ENCODE peak calls at places on chromosomes 11 and 22, in four cellular contexts. One of them, this sample, is unnamed.

GRCh38 chr11:127017482-127017881 is 16.9 kb upstream of the KIRREL3 start:
- DNase-seq in H9: peak
- DNase-seq in IMR-90: peak
- DNase-seq in mesendoderm: peak
- DNase-seq in this sample: no peak

GRCh38 chr22:48968201-48968959 is 859.3 kb downstream of the BRD1 start:
- DNase-seq in H9: peak
- DNase-seq in IMR-90: no peak
- DNase-seq in mesendoderm: peak
- DNase-seq in this sample: peak

GRCh38 chr22:20761536-20761935 is 12.4 kb upstream of the SERPIND1 start:
- DNase-seq in H9: no peak
- DNase-seq in IMR-90: peak
- DNase-seq in mesendoderm: no peak
- DNase-seq in this sample: no peak

GRCh38 chr11:2211113-2211971 is 39.7 kb upstream of the TH start:
- DNase-seq in H9: peak
- DNase-seq in IMR-90: no peak
- DNase-seq in mesendoderm: no peak
- DNase-seq in this sample: peak

GRCh38 chr22:41682033-41682807 is 6.4 kb downstream of the SNU13 start:
- DNase-seq in H9: peak
- DNase-seq in IMR-90: peak
- DNase-seq in mesendoderm: peak
- DNase-seq in this sample: peak

GRCh38 chr11:69213315-69213714 is 57.6 kb downstream of the SMIM38 start:
- DNase-seq in H9: peak
- DNase-seq in IMR-90: peak
- DNase-seq in mesendoderm: no peak
- DNase-seq in this sample: no peak

GRCh38 chr22:31544481-31545480 is 48.4 kb downstream of the SFI1 start:
- DNase-seq in H9: no peak
- DNase-seq in IMR-90: peak
- DNase-seq in mesendoderm: no peak
- DNase-seq in this sample: no peak

GRCh38 chr11:16171882-16172281 is 184.5 kb downstream of the SOX6 start:
- DNase-seq in H9: no peak
- DNase-seq in IMR-90: no peak
- DNase-seq in mesendoderm: no peak
- DNase-seq in this sample: no peak

GRCh38 chr11:88414981-88415391 is 77.5 kb upstream of the CTSC start:
- DNase-seq in H9: no peak
- DNase-seq in IMR-90: peak
- DNase-seq in mesendoderm: no peak
- DNase-seq in this sample: no peak

GRCh38 chr11:4064278-4064955 is 30.2 kb upstream of the RRM1 start:
- DNase-seq in H9: no peak
- DNase-seq in IMR-90: no peak
- DNase-seq in mesendoderm: no peak
- DNase-seq in this sample: no peak

GRCh38 chr11:43687120-43687791 is 6.7 kb downstream of the HSD17B12 start:
- DNase-seq in H9: no peak
- DNase-seq in IMR-90: peak
- DNase-seq in mesendoderm: peak
- DNase-seq in this sample: no peak

GRCh38 chr11:7485136-7485853 is at the start of gene OLFML1:
- DNase-seq in H9: no peak
- DNase-seq in IMR-90: no peak
- DNase-seq in mesendoderm: no peak
- DNase-seq in this sample: no peak

GRCh38 chr11:74018331-74019005 is 9.6 kb upstream of the UCP3 start:
- DNase-seq in H9: no peak
- DNase-seq in IMR-90: peak
- DNase-seq in mesendoderm: no peak
- DNase-seq in this sample: no peak

GRCh38 chr22:36350751-36351594 is 36.8 kb downstream of the MYH9 start:
- DNase-seq in H9: no peak
- DNase-seq in IMR-90: peak
- DNase-seq in mesendoderm: peak
- DNase-seq in this sample: no peak

GRCh38 chr22:26906464-26906863 is 249.1 kb downstream of the MIAT start:
- DNase-seq in H9: no peak
- DNase-seq in IMR-90: no peak
- DNase-seq in mesendoderm: no peak
- DNase-seq in this sample: no peak

GRCh38 chr11:68009391-68010000 is 631 bp upstream of the ALDH3B1 start:
- DNase-seq in H9: no peak
- DNase-seq in IMR-90: peak
- DNase-seq in mesendoderm: no peak
- DNase-seq in this sample: no peak

GRCh38 chr11:102139081-102139498 is 28.8 kb downstream of the YAP1 start:
- DNase-seq in H9: no peak
- DNase-seq in IMR-90: peak
- DNase-seq in mesendoderm: peak
- DNase-seq in this sample: no peak

GRCh38 chr22:20638143-20638870 is 130.9 kb downstream of the MED15 start:
- DNase-seq in H9: no peak
- DNase-seq in IMR-90: no peak
- DNase-seq in mesendoderm: no peak
- DNase-seq in this sample: no peak

GRCh38 chr11:2791521-2792375 is 92.0 kb upstream of the KCNQ1OT1 start:
- DNase-seq in H9: peak
- DNase-seq in IMR-90: no peak
- DNase-seq in mesendoderm: peak
- DNase-seq in this sample: peak

GRCh38 chr11:35121326-35121865 is 17.6 kb upstream of the CD44 start:
- DNase-seq in H9: no peak
- DNase-seq in IMR-90: no peak
- DNase-seq in mesendoderm: no peak
- DNase-seq in this sample: no peak

GRCh38 chr11:76310832-76311231 is 70.1 kb downstream of the THAP12 start:
- DNase-seq in H9: no peak
- DNase-seq in IMR-90: no peak
- DNase-seq in mesendoderm: no peak
- DNase-seq in this sample: no peak

GRCh38 chr11:76307978-76308747 is 72.8 kb downstream of the THAP12 start:
- DNase-seq in H9: no peak
- DNase-seq in IMR-90: no peak
- DNase-seq in mesendoderm: no peak
- DNase-seq in this sample: no peak

GRCh38 chr11:76302707-76303395 is 78.1 kb downstream of the THAP12 start:
- DNase-seq in H9: no peak
- DNase-seq in IMR-90: no peak
- DNase-seq in mesendoderm: no peak
- DNase-seq in this sample: no peak

GRCh38 chr11:76303399-76303798 is 77.5 kb downstream of the THAP12 start:
- DNase-seq in H9: no peak
- DNase-seq in IMR-90: no peak
- DNase-seq in mesendoderm: no peak
- DNase-seq in this sample: no peak

GRCh38 chr11:76307416-76307815 is 73.5 kb downstream of the THAP12 start:
- DNase-seq in H9: no peak
- DNase-seq in IMR-90: no peak
- DNase-seq in mesendoderm: no peak
- DNase-seq in this sample: no peak
- H3K56ac ChIP-seq in H9: no peak
- H3K56ac ChIP-seq in IMR-90: no peak
- H3K56ac ChIP-seq in mesendoderm: no peak
- H3K56ac ChIP-seq in this sample: no peak

GRCh38 chr11:104531075-104531474 is 367.1 kb upstream of the PDGFD start:
- DNase-seq in H9: peak
- DNase-seq in IMR-90: no peak
- DNase-seq in mesendoderm: peak
- DNase-seq in this sample: peak

GRCh38 chr11:104526006-104526405 is 362.1 kb upstream of the PDGFD start:
- DNase-seq in H9: no peak
- DNase-seq in IMR-90: no peak
- DNase-seq in mesendoderm: no peak
- DNase-seq in this sample: no peak

GRCh38 chr11:104531894-104532293 is 366.4 kb downstream of the CASP12 start:
- DNase-seq in H9: no peak
- DNase-seq in IMR-90: no peak
- DNase-seq in mesendoderm: no peak
- DNase-seq in this sample: no peak

GRCh38 chr11:104529213-104529612 is 365.3 kb upstream of the PDGFD start:
- DNase-seq in H9: no peak
- DNase-seq in IMR-90: no peak
- DNase-seq in mesendoderm: no peak
- DNase-seq in this sample: no peak

DNA sequence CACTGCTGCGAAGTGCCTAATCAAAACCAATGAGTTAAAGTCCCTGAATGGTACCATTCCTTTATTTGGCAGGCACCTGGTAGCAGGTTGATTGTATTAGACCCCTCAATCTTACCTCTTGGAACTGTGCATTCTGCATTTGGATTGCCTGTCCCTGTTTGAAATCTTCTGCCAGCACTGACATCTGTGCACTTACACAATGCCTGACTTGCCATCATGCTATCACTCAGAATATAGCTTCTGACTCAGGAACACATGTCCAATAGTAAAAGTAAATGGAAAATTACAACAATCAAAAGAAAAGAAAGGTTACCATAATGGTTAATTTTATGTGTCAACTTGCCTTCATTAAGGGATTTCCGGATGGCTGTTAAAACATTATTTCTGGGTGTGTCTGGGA is 366.0 kb upstream of the PDGFD start:
- DNase-seq in H9: no peak
- DNase-seq in IMR-90: no peak
- DNase-seq in mesendoderm: no peak
- DNase-seq in this sample: no peak
- H3K56ac ChIP-seq in H9: no peak
- H3K56ac ChIP-seq in IMR-90: no peak
- H3K56ac ChIP-seq in mesendoderm: no peak
- H3K56ac ChIP-seq in this sample: no peak

DNA sequence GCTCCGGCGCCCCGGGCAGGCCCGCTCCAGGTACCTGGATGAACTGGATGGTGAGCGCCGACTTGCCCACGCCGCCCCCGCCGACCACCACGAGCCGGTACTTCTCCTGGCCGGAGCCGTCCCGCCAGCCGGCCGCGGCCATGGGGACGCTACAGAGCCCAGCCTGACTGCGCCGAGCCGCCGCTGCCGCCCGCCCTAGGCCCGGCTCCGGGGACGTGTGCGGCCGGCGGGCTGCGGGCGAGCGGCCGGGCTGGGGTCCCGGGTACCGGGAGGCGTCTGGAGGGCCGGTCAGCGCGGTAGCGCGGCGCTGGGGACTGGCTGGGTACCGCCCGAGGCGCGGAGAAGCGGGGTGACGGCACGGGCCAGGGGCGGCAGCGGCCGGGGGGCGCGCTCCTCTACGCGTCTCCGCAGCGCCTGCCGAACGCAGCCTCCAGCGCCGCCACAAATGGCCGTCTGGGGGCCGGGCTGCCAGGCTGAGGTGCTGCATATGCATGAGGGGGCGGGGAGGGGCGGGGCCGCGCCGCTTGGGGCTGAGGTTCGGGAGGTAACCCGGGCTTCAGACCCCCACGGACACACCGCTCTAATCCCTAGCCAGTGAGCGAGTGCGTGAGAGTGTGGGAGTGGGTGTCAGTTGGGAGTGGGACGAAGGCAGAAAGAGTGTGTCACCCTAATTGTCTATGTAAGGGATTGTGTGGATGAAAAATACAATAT is at the start of gene RRAS2:
- DNase-seq in H9: peak
- DNase-seq in IMR-90: peak
- DNase-seq in mesendoderm: peak
- DNase-seq in this sample: peak
- H3K56ac ChIP-seq in H9: no peak
- H3K56ac ChIP-seq in IMR-90: peak
- H3K56ac ChIP-seq in mesendoderm: peak
- H3K56ac ChIP-seq in this sample: peak

GRCh38 chr11:12963051-12963450 is 46.1 kb upstream of the RASSF10 start:
- DNase-seq in H9: no peak
- DNase-seq in IMR-90: no peak
- DNase-seq in mesendoderm: no peak
- DNase-seq in this sample: no peak
- H3K56ac ChIP-seq in H9: no peak
- H3K56ac ChIP-seq in IMR-90: no peak
- H3K56ac ChIP-seq in mesendoderm: no peak
- H3K56ac ChIP-seq in this sample: no peak